ENCODE peak calls at places on chromosomes 3 and 15, in six cellular contexts. Q is DMS79; A is BE2C; N is amniotic stem cell; L is activated CD4-positive, alpha-beta T cell treated with anti-CD3 and anti-CD28 coated beads, Interleukin-2, amount 10 ng/mL, durations not matched to agents 7 days and 5 days; X is NCI-H1105. U is an unnamed sample.

GRCh38 chr3:194879991-194880939 is 194.6 kb downstream of the FAM43A start:
- DNase-seq in A (peak), X (no peak), N (no peak), Q (peak), L (no peak), U (no peak)

GRCh38 chr15:48935236-48935635 is 28.5 kb downstream of the SHC4 start:
- DNase-seq in L (no peak), N (no peak), Q (no peak), A (no peak), X (no peak), U (no peak)

GRCh38 chr3:155015776-155016451 is 64.2 kb upstream of the MME start:
- DNase-seq in N (no peak), Q (no peak), A (no peak), L (no peak), X (no peak), U (no peak)

GRCh38 chr3:120095226-120096165 is 1.2 kb upstream of the GSK3B start:
- DNase-seq in X (peak), N (peak), L (peak), A (peak), Q (peak), U (peak)

GRCh38 chr15:55827204-55827603 is 84.3 kb upstream of the PRTG start:
- DNase-seq in A (peak), X (no peak), Q (no peak), N (no peak), L (no peak), U (no peak)

GRCh38 chr15:44084171-44084570 is 110.9 kb downstream of the FRMD5 start:
- DNase-seq in X (no peak), Q (no peak), N (no peak), L (no peak), A (no peak), U (no peak)

GRCh38 chr3:168961271-168961670 is 702.2 kb downstream of the MECOM start:
- DNase-seq in Q (no peak), L (no peak), X (no peak), A (no peak), N (no peak), U (no peak)

GRCh38 chr3:146161725-146162047 is 702 bp upstream of the PLOD2 start:
- DNase-seq in X (peak), Q (no peak), A (no peak), L (no peak), N (no peak), U (no peak)

GRCh38 chr15:71920573-71920972 is 110.2 kb downstream of the NR2E3 start:
- DNase-seq in X (no peak), Q (no peak), L (no peak), N (no peak), A (no peak), U (no peak)

GRCh38 chr3:192881159-192881786 is 36.4 kb downstream of the MB21D2 start:
- DNase-seq in A (no peak), L (no peak), Q (no peak), N (no peak), X (no peak), U (no peak)

GRCh38 chr15:63503739-63504246 is 600 bp upstream of the USP3 start:
- DNase-seq in N (peak), A (peak), L (peak), Q (no peak), X (no peak), U (peak)

GRCh38 chr3:188776447-188776846 is 395.3 kb upstream of the TPRG1 start:
- DNase-seq in N (no peak), Q (no peak), X (no peak), L (no peak), A (no peak), U (no peak)

GRCh38 chr15:47443839-47444238 is 273.5 kb upstream of the SEMA6D start:
- DNase-seq in A (no peak), L (no peak), N (no peak), Q (no peak), X (no peak), U (no peak)

GRCh38 chr15:67805871-67806538 is 19.3 kb upstream of the SKOR1 start:
- DNase-seq in L (no peak), A (no peak), X (no peak), Q (no peak), N (no peak), U (no peak)

GRCh38 chr3:182357928-182358327 is 435.4 kb upstream of the ATP11B start:
- DNase-seq in N (no peak), A (no peak), Q (no peak), X (no peak), L (no peak), U (no peak)

GRCh38 chr3:143203848-143204247 is 84.3 kb downstream of the CHST2 start:
- DNase-seq in L (no peak), Q (no peak), A (no peak), N (no peak), X (no peak), U (no peak)

GRCh38 chr15:70112018-70112395 is 14.3 kb upstream of the TLE3 start:
- DNase-seq in X (no peak), Q (no peak), A (no peak), N (no peak), L (no peak), U (no peak)

GRCh38 chr3:10512687-10513086 is 7.3 kb upstream of the ATP2B2 start:
- DNase-seq in N (no peak), Q (no peak), X (no peak), L (no peak), A (no peak), U (no peak)

GRCh38 chr3:124620600-124621063 is 109.6 kb upstream of the UMPS start:
- DNase-seq in Q (no peak), L (peak), X (no peak), N (no peak), A (peak), U (no peak)

GRCh38 chr15:45399381-45400212 is 21.3 kb upstream of the GATM start:
- DNase-seq in N (peak), Q (no peak), A (no peak), X (peak), L (no peak), U (peak)

U was measured in SW 1271.